ENCODE peak calls at places on chromosomes 4 and X, in four cellular contexts. I, C, Q and X are unnamed samples.

GRCh38 chrX:51608071-51608470 is 10.6 kb downstream of the CENPVL3 start:
- DNase-seq in I (no peak), C (no peak), Q (peak), X (no peak)

GRCh38 chrX:1491851-1492349 is 39.2 kb upstream of the ASMTL start:
- DNase-seq in I (no peak), C (no peak), Q (no peak), X (no peak)

GRCh38 chrX:9447906-9448305 is 17.0 kb upstream of the TBL1X start:
- DNase-seq in I (no peak), C (no peak), Q (no peak), X (no peak)

GRCh38 chr4:178174756-178175155 is 732.5 kb upstream of the AGA start:
- DNase-seq in I (no peak), C (no peak), Q (no peak), X (no peak)

GRCh38 chr4:158446106-158446505 is 75.6 kb upstream of the RXFP1 start:
- DNase-seq in I (no peak), C (no peak), Q (peak), X (no peak)

GRCh38 chr4:122117743-122118142 is 34.4 kb upstream of the BLTP1 start:
- DNase-seq in I (no peak), C (no peak), Q (peak), X (no peak)

GRCh38 chr4:46196086-46196485 is 72.2 kb upstream of the GABRG1 start:
- DNase-seq in I (no peak), C (no peak), Q (no peak), X (no peak)

GRCh38 chr4:85964298-85964697 is 395.6 kb downstream of the MAPK10 start:
- DNase-seq in I (no peak), C (no peak), Q (no peak), X (no peak)

GRCh38 chr4:77453911-77454310 is 151.7 kb upstream of the CXCL13 start:
- DNase-seq in I (peak), C (no peak), Q (peak), X (no peak)

GRCh38 chrX:45070116-45071007 is 130.3 kb downstream of the DIPK2B start:
- DNase-seq in I (no peak), C (no peak), Q (peak), X (no peak)